ENCODE peak calls at places on chromosomes 16 and 17, in nine cellular contexts. R is Peyer's patch, X is suprapubic skin, W is body of pancreas, U is spleen, Z is GM12878, M is prostate gland, K is heart left ventricle, N is H1. E is an unnamed sample.

GRCh38 chr17:40399185-40399584 is 18.5 kb downstream of the TOP2A start:
- DNase-seq in R (no peak), X (no peak), W (no peak), U (no peak), Z (no peak), M (no peak), K (no peak), N (no peak), E (no peak)

GRCh38 chr17:20092292-20092867 is 83.2 kb downstream of the SPECC1 start:
- DNase-seq in R (no peak), X (no peak), W (no peak), U (no peak), Z (no peak), M (no peak), K (no peak), N (no peak), E (no peak)

GRCh38 chr16:2146739-2147138 is 1.7 kb upstream of the RAB26 start:
- DNase-seq in R (no peak), X (no peak), W (no peak), U (peak), Z (no peak), M (no peak), K (no peak), N (no peak), E (no peak)

GRCh38 chr16:23082161-23082788 is 67.0 kb downstream of the USP31 start:
- DNase-seq in R (no peak), X (no peak), W (no peak), U (no peak), Z (no peak), M (no peak), K (no peak), N (no peak), E (no peak)

GRCh38 chr17:81994593-81995462 is 17.4 kb downstream of the ASPSCR1 start:
- DNase-seq in R (no peak), X (no peak), W (no peak), U (no peak), Z (no peak), M (no peak), K (no peak), N (peak), E (no peak)

GRCh38 chr17:67150826-67151225 is 94.2 kb downstream of the HELZ start:
- DNase-seq in R (no peak), X (no peak), W (no peak), U (no peak), Z (no peak), M (no peak), K (no peak), N (no peak), E (no peak)

GRCh38 chr16:27486344-27486743 is 63.4 kb downstream of the GTF3C1 start:
- DNase-seq in R (no peak), X (no peak), W (no peak), U (peak), Z (no peak), M (no peak), K (no peak), N (no peak), E (no peak)

GRCh38 chr17:61209524-61209923 is 190.1 kb upstream of the TBX2 start:
- DNase-seq in R (no peak), X (no peak), W (no peak), U (no peak), Z (no peak), M (no peak), K (no peak), N (no peak), E (no peak)

GRCh38 chr17:49694847-49695697 is 12.7 kb downstream of the SLC35B1 start:
- DNase-seq in R (peak), X (no peak), W (peak), U (peak), Z (no peak), M (peak), K (peak), N (peak), E (peak)

GRCh38 chr17:45743626-45744326 is 40.3 kb upstream of the CRHR1 start:
- DNase-seq in R (no peak), X (peak), W (no peak), U (peak), Z (no peak), M (no peak), K (no peak), N (no peak), E (no peak)

GRCh38 chr16:27999687-28000086 is 63.8 kb downstream of the GSG1L start:
- DNase-seq in R (no peak), X (no peak), W (no peak), U (no peak), Z (no peak), M (no peak), K (no peak), N (no peak), E (no peak)

GRCh38 chr17:49976163-49976827 is 7.3 kb downstream of the DLX4 start:
- DNase-seq in R (no peak), X (no peak), W (peak), U (no peak), Z (no peak), M (no peak), K (no peak), N (no peak), E (no peak)

DNA sequence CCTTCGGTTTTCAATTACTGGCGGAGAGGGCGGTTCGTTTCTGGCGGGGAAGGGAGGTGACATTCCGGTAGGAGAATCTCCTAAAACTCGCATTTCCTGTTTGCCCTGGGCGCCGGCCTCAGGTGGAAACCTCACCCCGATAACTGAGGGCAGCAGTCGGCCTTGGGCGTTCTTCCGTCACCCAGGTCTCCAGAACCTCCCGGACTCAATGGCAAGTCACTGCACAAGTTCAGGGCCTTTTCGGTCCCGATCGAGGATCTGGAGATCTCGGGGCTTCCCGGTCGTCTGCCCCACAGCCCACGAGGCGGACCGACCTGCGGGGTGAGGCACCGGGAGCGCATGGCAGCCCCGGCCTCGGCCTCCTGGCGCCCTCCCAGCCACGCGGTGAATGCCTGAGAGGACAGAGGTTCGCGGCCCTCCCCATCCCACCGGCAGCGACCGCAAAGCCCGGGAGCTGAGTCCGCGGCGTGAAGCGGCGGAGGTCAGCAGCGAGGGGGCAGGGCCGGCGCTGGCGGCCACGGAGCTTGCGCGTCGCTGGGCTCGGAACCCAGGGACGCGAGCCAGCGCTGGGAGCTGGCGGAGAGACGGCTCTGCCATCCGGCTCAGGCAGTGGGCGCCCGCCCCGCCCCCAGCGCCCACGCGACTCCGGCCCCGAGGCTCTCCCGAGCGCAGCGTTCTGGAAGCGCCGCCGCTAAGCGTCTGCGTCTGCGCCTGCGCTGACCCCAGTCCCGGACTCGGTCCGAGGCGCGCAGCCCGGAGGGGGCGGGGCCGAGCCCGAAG is 58.4 kb downstream of the SRL start:
- DNase-seq in R (peak), X (peak), W (peak), U (peak), Z (peak), M (peak), K (peak), N (peak), E (peak)
- TF ChIP-seq POLR2A in R (peak), X (peak), W (peak), U (no peak), Z (peak), M (peak), K (peak), N (peak), E (peak)

GRCh38 chr16:72455743-72456659 is 284.0 kb upstream of the PMFBP1 start:
- DNase-seq in R (no peak), X (no peak), W (peak), U (no peak), Z (no peak), M (peak), K (no peak), N (no peak), E (no peak)

GRCh38 chr16:72457243-72457925 is 285.4 kb upstream of the PMFBP1 start:
- DNase-seq in R (no peak), X (no peak), W (no peak), U (no peak), Z (no peak), M (no peak), K (no peak), N (no peak), E (no peak)

DNA sequence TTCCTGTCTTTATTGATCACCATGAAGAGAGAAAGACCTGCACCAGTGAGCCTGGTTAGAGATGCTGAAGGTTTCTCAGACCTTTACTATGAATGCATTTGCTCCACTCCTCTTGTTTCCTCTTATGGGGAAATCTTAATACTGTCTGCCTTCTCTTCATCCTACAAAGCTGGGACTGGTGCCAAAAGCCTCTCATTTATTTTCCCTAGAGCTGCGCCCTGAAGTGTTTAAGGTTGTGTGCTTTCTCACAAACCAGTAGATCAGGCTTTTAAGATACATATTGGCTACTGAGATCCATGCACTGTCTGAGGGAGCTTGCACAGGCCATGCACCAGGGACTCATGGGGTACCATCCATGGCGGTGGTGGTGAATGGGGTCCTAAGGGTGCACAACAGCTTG is 286.1 kb upstream of the PMFBP1 start:
- DNase-seq in R (no peak), X (no peak), W (no peak), U (no peak), Z (no peak), M (peak), K (no peak), N (no peak), E (no peak)
- H3K27ac ChIP-seq in R (no peak), X (no peak), W (no peak), U (no peak), Z (no peak), M (no peak), K (no peak), N (no peak), E (no peak)

GRCh38 chr16:677306-678190 is 2.1 kb downstream of the RHBDL1 start:
- DNase-seq in R (no peak), X (no peak), W (no peak), U (no peak), Z (no peak), M (no peak), K (no peak), N (peak), E (no peak)
- H3K4me3 ChIP-seq in R (no peak), X (peak), W (no peak), U (no peak), Z (no peak), M (no peak), K (no peak), N (peak), E (no peak)

DNA sequence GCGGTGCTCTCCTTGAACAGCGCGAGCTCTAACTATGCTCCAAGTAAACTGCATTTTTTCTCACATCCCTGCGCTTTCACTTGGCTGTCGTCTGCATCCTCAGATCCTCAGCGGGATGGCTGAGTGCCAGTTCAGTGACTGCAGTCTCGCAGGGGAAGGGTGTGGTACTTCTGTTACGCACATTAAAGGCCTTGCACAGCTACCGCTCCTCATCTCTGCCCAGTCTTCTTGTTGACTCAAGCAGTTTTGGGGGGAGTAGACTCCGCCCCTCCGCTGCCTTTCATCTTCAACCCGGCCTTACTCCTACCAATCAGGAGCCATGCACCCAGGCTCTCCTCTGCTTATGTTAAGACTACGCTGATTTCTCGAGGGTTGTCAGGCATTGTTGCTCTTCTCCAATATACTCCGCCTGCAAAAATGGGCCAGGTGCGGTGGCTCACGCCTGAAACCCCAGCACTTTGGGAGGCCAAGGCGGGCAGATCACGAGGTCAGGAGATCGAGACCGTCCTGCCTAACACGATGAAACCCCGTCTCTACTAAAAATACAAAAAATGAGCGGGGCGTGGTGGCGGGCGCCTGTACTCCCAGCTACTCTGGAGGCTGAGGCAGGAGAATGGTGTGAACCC is 10.0 kb downstream of the ATP5PD start:
- DNase-seq in R (peak), X (peak), W (peak), U (peak), Z (no peak), M (peak), K (peak), N (no peak), E (peak)
- TF ChIP-seq POLR2A in R (no peak), X (no peak), W (no peak), U (no peak), Z (no peak), M (peak), K (peak), N (no peak), E (no peak)

DNA sequence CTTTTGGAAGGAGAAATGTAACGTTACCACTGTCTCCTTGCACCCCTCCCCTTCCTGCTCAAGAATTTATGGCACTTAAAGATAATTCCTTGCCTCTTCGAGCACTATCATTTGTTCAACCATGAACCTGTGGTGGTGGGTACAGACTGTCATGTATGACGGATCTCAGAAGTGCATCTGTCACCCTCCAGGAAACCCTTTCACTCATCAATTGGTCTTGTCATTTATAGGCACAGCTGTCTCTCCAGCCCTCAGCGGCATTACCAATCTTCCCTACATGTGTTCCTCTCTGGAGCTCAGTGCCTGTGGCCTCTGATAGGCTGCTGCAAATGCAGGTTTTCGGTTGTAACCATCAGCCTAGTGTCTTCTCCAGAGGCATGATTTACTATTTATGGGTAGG is 15.0 kb downstream of the CNTNAP4 start:
- DNase-seq in R (no peak), X (no peak), W (no peak), U (no peak), Z (no peak), M (no peak), K (no peak), N (no peak), E (no peak)
- H3K27ac ChIP-seq in R (no peak), X (no peak), W (no peak), U (no peak), Z (no peak), M (no peak), K (no peak), N (no peak), E (no peak)

GRCh38 chr16:83888672-83889044 is 10.3 kb upstream of the MLYCD start:
- DNase-seq in R (no peak), X (no peak), W (no peak), U (no peak), Z (no peak), M (no peak), K (no peak), N (no peak), E (no peak)
- H3K4me3 ChIP-seq in R (no peak), X (no peak), W (no peak), U (no peak), Z (no peak), M (no peak), K (no peak), N (no peak), E (no peak)